ENCODE peak calls at places on chromosomes 6 and 20, in nine cellular contexts. D, T, G, X, V, C, W, S and Y are unnamed samples.

GRCh38 chr6:3619800-3620199 is 131.7 kb downstream of the PXDC1 start:
- DNase-seq in D (no peak), T (no peak), G (no peak), X (no peak), V (no peak), C (no peak), W (no peak), S (no peak), Y (no peak)

GRCh38 chr6:96836579-96837137 is 619 bp downstream of the GPR63 start:
- DNase-seq in D (peak), T (no peak), G (no peak), X (peak), V (no peak), C (no peak), W (no peak), S (no peak), Y (no peak)

GRCh38 chr6:73085362-73085975 is 139.8 kb downstream of the KHDC1L start:
- DNase-seq in D (no peak), T (no peak), G (no peak), X (no peak), V (no peak), C (no peak), W (no peak), S (peak), Y (no peak)

GRCh38 chr20:59560588-59561227 is 43.6 kb upstream of the PHACTR3 start:
- DNase-seq in D (no peak), T (no peak), G (no peak), X (peak), V (no peak), C (no peak), W (no peak), S (peak), Y (no peak)

GRCh38 chr6:53020005-53020744 is 25.1 kb upstream of the GSTA4 start:
- DNase-seq in D (peak), T (no peak), G (no peak), X (no peak), V (no peak), C (no peak), W (no peak), S (no peak), Y (no peak)

GRCh38 chr6:113181164-113181563 is 676.0 kb upstream of the MARCKS start:
- DNase-seq in D (no peak), T (no peak), G (no peak), X (no peak), V (no peak), C (no peak), W (no peak), S (no peak), Y (no peak)

GRCh38 chr6:44740566-44741120 is 353.1 kb downstream of the CDC5L start:
- DNase-seq in D (no peak), T (no peak), G (no peak), X (no peak), V (no peak), C (no peak), W (no peak), S (no peak), Y (no peak)

GRCh38 chr6:3063733-3064700 is 4.3 kb upstream of the RIPK1 start:
- DNase-seq in D (peak), T (peak), G (peak), X (peak), V (peak), C (peak), W (peak), S (peak), Y (peak)

GRCh38 chr6:169293196-169293595 is 39.5 kb upstream of the THBS2 start:
- DNase-seq in D (no peak), T (no peak), G (no peak), X (no peak), V (no peak), C (no peak), W (no peak), S (no peak), Y (no peak)

GRCh38 chr6:117169060-117169635 is 96.2 kb upstream of the VGLL2 start:
- DNase-seq in D (no peak), T (no peak), G (no peak), X (peak), V (no peak), C (no peak), W (no peak), S (no peak), Y (no peak)

GRCh38 chr6:124870611-124871201 is 91.5 kb upstream of the RNF217 start:
- DNase-seq in D (no peak), T (no peak), G (no peak), X (peak), V (no peak), C (no peak), W (no peak), S (peak), Y (no peak)

GRCh38 chr6:31299947-31300346 is 28.1 kb upstream of the HLA-C start:
- DNase-seq in D (no peak), T (no peak), G (no peak), X (peak), V (no peak), C (no peak), W (no peak), S (no peak), Y (no peak)

GRCh38 chr6:37990762-37991525 is 171.4 kb downstream of the ZFAND3 start:
- DNase-seq in D (no peak), T (no peak), G (no peak), X (peak), V (no peak), C (no peak), W (no peak), S (peak), Y (no peak)

GRCh38 chr6:159646731-159647130 is 46.3 kb downstream of the SOD2 start:
- DNase-seq in D (no peak), T (no peak), G (no peak), X (no peak), V (no peak), C (no peak), W (no peak), S (peak), Y (no peak)

GRCh38 chr6:56685102-56685733 is 42.5 kb upstream of the DST start:
- DNase-seq in D (peak), T (no peak), G (no peak), X (no peak), V (no peak), C (no peak), W (no peak), S (no peak), Y (no peak)

GRCh38 chr6:4164043-4164442 is 28.7 kb upstream of the ECI2 start:
- DNase-seq in D (no peak), T (no peak), G (no peak), X (peak), V (no peak), C (no peak), W (no peak), S (no peak), Y (no peak)

GRCh38 chr6:43481075-43481474 is 3.7 kb downstream of the TJAP1 start:
- DNase-seq in D (no peak), T (no peak), G (no peak), X (no peak), V (no peak), C (no peak), W (no peak), S (no peak), Y (no peak)

GRCh38 chr20:59764037-59764436 is 159.7 kb downstream of the PHACTR3 start:
- DNase-seq in D (no peak), T (no peak), G (no peak), X (no peak), V (no peak), C (no peak), W (no peak), S (no peak), Y (no peak)

GRCh38 chr6:104714796-104715195 is 144.9 kb downstream of the HACE1 start:
- DNase-seq in D (no peak), T (no peak), G (no peak), X (no peak), V (no peak), C (no peak), W (no peak), S (no peak), Y (no peak)

GRCh38 chr6:149560736-149561135 is 5.4 kb upstream of the GINM1 start:
- DNase-seq in D (no peak), T (no peak), G (no peak), X (peak), V (no peak), C (no peak), W (no peak), S (peak), Y (no peak)

GRCh38 chr6:120357447-120357846 is 976.8 kb downstream of the TBC1D32 start:
- DNase-seq in D (no peak), T (no peak), G (no peak), X (no peak), V (no peak), C (no peak), W (no peak), S (no peak), Y (no peak)

GRCh38 chr6:83199173-83199864 is 6.2 kb downstream of the RWDD2A start:
- DNase-seq in D (no peak), T (no peak), G (no peak), X (no peak), V (no peak), C (no peak), W (no peak), S (no peak), Y (no peak)

GRCh38 chr6:158506577-158506976 is 53.3 kb upstream of the TMEM181 start:
- DNase-seq in D (no peak), T (no peak), G (no peak), X (peak), V (no peak), C (no peak), W (no peak), S (no peak), Y (no peak)

GRCh38 chr6:136657629-136658028 is 107.4 kb upstream of the MAP7 start:
- DNase-seq in D (no peak), T (no peak), G (no peak), X (no peak), V (no peak), C (no peak), W (no peak), S (no peak), Y (no peak)

GRCh38 chr6:27545271-27546046 is 72.6 kb upstream of the ZNF184 start:
- DNase-seq in D (peak), T (no peak), G (no peak), X (peak), V (no peak), C (no peak), W (no peak), S (no peak), Y (no peak)

GRCh38 chr6:42101186-42101657 is 41.2 kb downstream of the C6orf132 start:
- DNase-seq in D (no peak), T (no peak), G (no peak), X (no peak), V (no peak), C (no peak), W (no peak), S (no peak), Y (no peak)

GRCh38 chr6:53692172-53692571 is 26.6 kb upstream of the KLHL31 start:
- DNase-seq in D (no peak), T (no peak), G (no peak), X (no peak), V (no peak), C (no peak), W (no peak), S (no peak), Y (no peak)

GRCh38 chr6:11207199-11207968 is 25.1 kb downstream of the NEDD9 start:
- DNase-seq in D (no peak), T (no peak), G (no peak), X (no peak), V (no peak), C (peak), W (no peak), S (peak), Y (no peak)